ENCODE peak calls at places on chromosomes 1 and 21, in ten cellular contexts. A is mammary epithelial cell, L is uterus, G is tibial artery, Y is choroid plexus epithelial cell, J is AG04450, D is thoracic aorta, M is cardiac fibroblast, T is cardiac muscle cell, H is heart left ventricle. O is an unnamed sample.

GRCh38 chr1:52531473-52531872 is 21.4 kb downstream of the TUT4 start:
- DNase-seq in A (no peak), L (no peak), G (no peak), Y (no peak), J (no peak), D (no peak), M (no peak), T (no peak), H (no peak), O (no peak)

GRCh38 chr21:36147891-36148290 is 8.7 kb upstream of the DOP1B start:
- DNase-seq in A (no peak), L (no peak), G (no peak), Y (no peak), J (no peak), D (no peak), M (no peak), T (no peak), H (no peak), O (no peak)

GRCh38 chr1:228882041-228882784 is 146.9 kb downstream of the RHOU start:
- DNase-seq in A (no peak), L (no peak), G (no peak), Y (no peak), J (no peak), D (no peak), M (no peak), T (no peak), H (no peak), O (no peak)

GRCh38 chr1:154714638-154715037 is 106.7 kb upstream of the ADAR start:
- DNase-seq in A (peak), L (no peak), G (peak), Y (peak), J (no peak), D (no peak), M (peak), T (peak), H (no peak), O (peak)

GRCh38 chr1:18803392-18803791 is 56.1 kb downstream of the TAS1R2 start:
- DNase-seq in A (no peak), L (no peak), G (no peak), Y (no peak), J (no peak), D (no peak), M (no peak), T (no peak), H (no peak), O (no peak)

GRCh38 chr1:76190749-76191424 is 116.3 kb downstream of the ST6GALNAC3 start:
- DNase-seq in A (no peak), L (no peak), G (no peak), Y (no peak), J (no peak), D (no peak), M (no peak), T (no peak), H (no peak), O (no peak)

GRCh38 chr21:42561742-42562141 is 48.1 kb downstream of the SLC37A1 start:
- DNase-seq in A (no peak), L (no peak), G (peak), Y (no peak), J (no peak), D (no peak), M (no peak), T (no peak), H (no peak), O (no peak)

GRCh38 chr1:234533975-234534876 is 55.2 kb upstream of the TARBP1 start:
- DNase-seq in A (peak), L (peak), G (peak), Y (peak), J (peak), D (peak), M (peak), T (peak), H (peak), O (peak)

GRCh38 chr21:35016071-35016470 is 33.0 kb downstream of the RUNX1 start:
- DNase-seq in A (no peak), L (no peak), G (no peak), Y (no peak), J (no peak), D (no peak), M (no peak), T (no peak), H (no peak), O (no peak)

GRCh38 chr1:3363023-3363422 is 91.4 kb upstream of the ARHGEF16 start:
- DNase-seq in A (no peak), L (no peak), G (no peak), Y (no peak), J (no peak), D (no peak), M (no peak), T (no peak), H (no peak), O (no peak)

GRCh38 chr1:8031176-8031785 is 5.2 kb upstream of the ERRFI1 start:
- DNase-seq in A (no peak), L (no peak), G (no peak), Y (peak), J (no peak), D (no peak), M (peak), T (peak), H (no peak), O (no peak)

GRCh38 chr1:17564458-17565393 is 25.2 kb downstream of the ARHGEF10L start:
- DNase-seq in A (no peak), L (no peak), G (peak), Y (no peak), J (no peak), D (no peak), M (no peak), T (no peak), H (no peak), O (no peak)

GRCh38 chr1:51648180-51649109 is 31.6 kb downstream of the OSBPL9 start:
- DNase-seq in A (no peak), L (peak), G (no peak), Y (peak), J (peak), D (no peak), M (peak), T (peak), H (peak), O (peak)

GRCh38 chr1:174074757-174075156 is 52.6 kb upstream of the RC3H1 start:
- DNase-seq in A (no peak), L (no peak), G (no peak), Y (peak), J (peak), D (no peak), M (peak), T (no peak), H (no peak), O (no peak)

GRCh38 chr21:41593784-41594138 is 85.8 kb upstream of the TMPRSS2 start:
- DNase-seq in A (no peak), L (no peak), G (no peak), Y (no peak), J (no peak), D (no peak), M (no peak), T (no peak), H (no peak), O (no peak)

GRCh38 chr1:84165566-84165965 is 21.5 kb downstream of the PRKACB start:
- DNase-seq in A (no peak), L (no peak), G (no peak), Y (no peak), J (no peak), D (no peak), M (no peak), T (peak), H (no peak), O (no peak)

GRCh38 chr1:154698320-154699096 is 90.5 kb upstream of the ADAR start:
- DNase-seq in A (no peak), L (no peak), G (no peak), Y (no peak), J (no peak), D (no peak), M (no peak), T (no peak), H (no peak), O (no peak)

GRCh38 chr1:66330711-66331110 is 203.2 kb upstream of the SGIP1 start:
- DNase-seq in A (peak), L (no peak), G (no peak), Y (peak), J (peak), D (no peak), M (peak), T (no peak), H (no peak), O (no peak)

GRCh38 chr1:212291505-212292134 is 6.4 kb downstream of the PPP2R5A start:
- DNase-seq in A (peak), L (no peak), G (no peak), Y (peak), J (no peak), D (no peak), M (peak), T (peak), H (no peak), O (no peak)

GRCh38 chr1:21914880-21915640 is 22.1 kb downstream of the HSPG2 start:
- DNase-seq in A (no peak), L (no peak), G (peak), Y (no peak), J (no peak), D (no peak), M (peak), T (no peak), H (peak), O (no peak)

GRCh38 chr1:234486858-234487830 is 8.2 kb upstream of the TARBP1 start:
- DNase-seq in A (peak), L (peak), G (no peak), Y (peak), J (peak), D (no peak), M (peak), T (peak), H (peak), O (peak)

GRCh38 chr1:114956570-114956969 is 73.1 kb upstream of the TSHB start:
- DNase-seq in A (peak), L (no peak), G (no peak), Y (peak), J (no peak), D (no peak), M (peak), T (peak), H (no peak), O (peak)

GRCh38 chr1:12480748-12481362 is 137.2 kb downstream of the DHRS3 start:
- DNase-seq in A (peak), L (no peak), G (no peak), Y (peak), J (peak), D (no peak), M (peak), T (no peak), H (no peak), O (peak)

GRCh38 chr21:37849703-37850102 is 66.6 kb downstream of the KCNJ6 start:
- DNase-seq in A (peak), L (no peak), G (no peak), Y (peak), J (peak), D (no peak), M (peak), T (no peak), H (no peak), O (peak)

GRCh38 chr1:91511386-91511785 is 10.7 kb downstream of the CDC7 start:
- DNase-seq in A (peak), L (no peak), G (no peak), Y (peak), J (no peak), D (no peak), M (peak), T (peak), H (no peak), O (peak)

GRCh38 chr1:20724364-20725188 is 6.8 kb upstream of the KIF17 start:
- DNase-seq in A (no peak), L (no peak), G (no peak), Y (no peak), J (no peak), D (no peak), M (no peak), T (no peak), H (no peak), O (no peak)

GRCh38 chr1:160169553-160170399 is 18.4 kb downstream of the ATP1A4 start:
- DNase-seq in A (no peak), L (no peak), G (no peak), Y (peak), J (no peak), D (no peak), M (no peak), T (no peak), H (no peak), O (no peak)

GRCh38 chr1:8472668-8473067 is 154.8 kb downstream of the SLC45A1 start:
- DNase-seq in A (no peak), L (no peak), G (no peak), Y (no peak), J (no peak), D (no peak), M (no peak), T (no peak), H (no peak), O (no peak)

GRCh38 chr1:78415165-78415564 is 75.6 kb upstream of the PTGFR start:
- DNase-seq in A (no peak), L (no peak), G (no peak), Y (no peak), J (no peak), D (no peak), M (no peak), T (no peak), H (no peak), O (no peak)

GRCh38 chr1:78420185-78420584 is 70.6 kb upstream of the PTGFR start:
- DNase-seq in A (no peak), L (no peak), G (no peak), Y (peak), J (no peak), D (no peak), M (no peak), T (no peak), H (no peak), O (no peak)

GRCh38 chr1:78424720-78425119 is 66.1 kb upstream of the PTGFR start:
- DNase-seq in A (no peak), L (no peak), G (no peak), Y (no peak), J (no peak), D (no peak), M (no peak), T (no peak), H (no peak), O (no peak)

GRCh38 chr1:78420688-78421087 is 70.1 kb upstream of the PTGFR start:
- DNase-seq in A (no peak), L (no peak), G (no peak), Y (no peak), J (no peak), D (no peak), M (no peak), T (no peak), H (no peak), O (no peak)

GRCh38 chr1:78419309-78419708 is 71.5 kb upstream of the PTGFR start:
- DNase-seq in A (no peak), L (peak), G (no peak), Y (peak), J (no peak), D (no peak), M (peak), T (no peak), H (no peak), O (no peak)
- H3K4me3 ChIP-seq in A (no peak), L (peak), G (no peak), Y (no peak), J (no peak), D (no peak), M (no peak), T (no peak), H (no peak), O (no peak)

DNA sequence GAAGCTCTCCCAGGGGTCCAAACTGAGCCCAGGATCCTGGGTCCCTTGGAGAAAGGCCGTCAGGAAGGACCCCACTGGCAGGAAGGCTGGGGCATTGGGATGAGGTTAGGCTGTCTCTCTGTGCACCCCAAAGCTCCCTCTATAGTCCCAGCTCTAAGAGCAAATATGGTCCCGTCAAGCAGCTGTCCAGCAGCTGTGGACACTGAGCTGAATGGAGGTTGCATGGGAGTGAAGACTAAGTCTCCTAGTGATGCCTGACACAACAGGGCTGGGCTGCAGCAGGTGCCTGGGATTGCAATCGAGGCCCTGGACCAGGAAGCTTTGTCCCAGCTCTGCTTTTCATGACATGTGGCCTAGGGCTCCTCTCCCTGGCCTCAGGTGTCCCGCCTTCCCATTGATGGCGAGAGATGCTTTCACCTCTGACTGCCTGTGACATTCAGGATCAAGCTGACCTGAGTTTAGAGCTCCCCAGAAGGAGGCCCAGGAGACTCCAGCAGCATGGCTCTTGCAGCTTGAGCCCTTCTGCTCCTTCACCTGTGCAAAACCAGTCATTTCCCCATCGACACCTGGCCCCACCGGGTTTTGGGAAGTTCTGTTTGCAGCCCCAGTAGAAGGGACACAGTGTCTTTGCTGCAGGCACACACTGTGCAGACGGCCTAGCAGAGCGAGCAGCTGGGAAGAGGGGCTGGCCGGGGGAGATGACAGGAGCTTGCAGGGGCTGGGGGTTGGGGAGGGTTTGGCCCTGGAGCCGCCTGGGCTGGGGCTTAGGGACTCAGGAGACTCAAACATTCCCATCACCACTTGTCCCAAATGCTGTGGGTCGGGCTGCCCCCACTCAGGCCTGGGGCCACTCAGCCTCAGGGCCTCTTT is 3.5 kb upstream of the EDN2 start:
- DNase-seq in A (no peak), L (no peak), G (no peak), Y (no peak), J (no peak), D (no peak), M (no peak), T (no peak), H (no peak), O (no peak)
- H3K4me3 ChIP-seq in A (no peak), L (no peak), G (no peak), Y (no peak), J (no peak), D (no peak), M (no peak), T (no peak), H (no peak), O (no peak)

GRCh38 chr1:204115128-204115527 is 36.7 kb downstream of the ETNK2 start:
- DNase-seq in A (no peak), L (no peak), G (no peak), Y (no peak), J (no peak), D (no peak), M (no peak), T (no peak), H (no peak), O (no peak)
- H3K4me3 ChIP-seq in A (no peak), L (no peak), G (no peak), Y (no peak), J (no peak), D (no peak), M (no peak), T (no peak), H (no peak), O (no peak)

GRCh38 chr21:25801217-25802015 is 66.6 kb downstream of the GABPA start:
- DNase-seq in A (peak), L (peak), G (peak), Y (peak), J (peak), D (peak), M (peak), T (peak), H (peak), O (peak)
- H3K4me3 ChIP-seq in A (no peak), L (no peak), G (no peak), Y (no peak), J (no peak), D (no peak), M (no peak), T (no peak), H (no peak), O (no peak)

GRCh38 chr1:47507921-47508894 is 70.4 kb downstream of the FOXD2 start:
- DNase-seq in A (no peak), L (no peak), G (peak), Y (peak), J (no peak), D (no peak), M (no peak), T (peak), H (peak), O (no peak)
- H3K4me3 ChIP-seq in A (peak), L (peak), G (peak), Y (peak), J (no peak), D (peak), M (no peak), T (peak), H (peak), O (peak)

DNA sequence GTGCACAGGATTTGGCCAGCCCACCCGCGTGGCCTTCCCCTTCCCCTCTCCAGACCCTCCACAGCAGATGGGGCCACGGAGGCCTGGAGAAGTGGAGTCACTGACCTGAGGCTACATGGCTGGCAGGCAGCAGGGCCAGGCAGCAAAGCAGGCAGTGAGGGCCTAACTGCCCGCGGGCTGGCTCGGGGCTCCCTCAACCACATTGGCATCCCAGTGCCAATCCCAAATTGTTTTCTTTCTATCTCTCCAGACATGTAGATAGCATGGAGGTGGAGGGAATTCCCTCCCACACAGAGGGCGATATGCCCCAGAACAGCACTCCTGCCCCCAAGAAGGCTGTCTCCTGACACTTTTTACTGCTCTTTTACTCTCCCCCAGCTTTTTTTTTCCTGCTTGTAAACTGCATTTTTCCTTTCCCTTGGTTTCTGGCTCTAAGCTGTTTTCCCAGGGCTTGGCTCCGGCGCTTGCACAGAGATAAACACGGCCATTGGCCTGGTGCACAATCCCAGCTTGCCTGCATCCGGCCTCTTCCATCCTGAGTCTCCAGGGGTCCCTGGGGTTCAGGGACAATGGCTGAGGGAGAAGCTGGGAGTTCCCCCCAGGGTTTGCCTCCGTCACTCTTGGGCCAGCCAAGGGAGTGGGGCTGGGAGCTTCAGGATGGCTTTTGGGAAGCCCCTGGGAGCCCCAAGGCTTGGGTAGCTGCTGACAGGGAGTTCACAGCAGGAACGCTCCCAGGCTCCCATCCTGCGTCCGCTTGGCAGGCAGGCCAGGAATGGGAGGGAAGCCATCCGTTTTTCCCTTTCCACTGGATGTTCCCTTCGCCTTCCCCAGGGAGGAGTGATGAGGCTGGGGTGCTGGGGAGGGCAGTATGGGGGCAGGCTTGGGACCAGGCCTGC is 7.0 kb downstream of the EPHX1 start:
- DNase-seq in A (no peak), L (peak), G (peak), Y (peak), J (no peak), D (no peak), M (peak), T (no peak), H (peak), O (no peak)
- H3K4me3 ChIP-seq in A (no peak), L (peak), G (peak), Y (no peak), J (no peak), D (peak), M (no peak), T (no peak), H (no peak), O (no peak)

GRCh38 chr1:43140583-43140982 is 31.5 kb downstream of the EBNA1BP2 start:
- DNase-seq in A (no peak), L (no peak), G (no peak), Y (no peak), J (no peak), D (no peak), M (no peak), T (no peak), H (no peak), O (no peak)

GRCh38 chr1:43134640-43135039 is 37.5 kb downstream of the EBNA1BP2 start:
- DNase-seq in A (no peak), L (no peak), G (no peak), Y (no peak), J (no peak), D (no peak), M (no peak), T (no peak), H (no peak), O (no peak)

GRCh38 chr1:43140010-43140409 is 32.1 kb downstream of the EBNA1BP2 start:
- DNase-seq in A (no peak), L (no peak), G (no peak), Y (no peak), J (no peak), D (no peak), M (no peak), T (no peak), H (no peak), O (no peak)

GRCh38 chr1:43135857-43136781 is 36.0 kb downstream of the EBNA1BP2 start:
- DNase-seq in A (peak), L (no peak), G (no peak), Y (no peak), J (no peak), D (no peak), M (no peak), T (no peak), H (no peak), O (no peak)

GRCh38 chr1:43137445-43138052 is 34.5 kb downstream of the EBNA1BP2 start:
- DNase-seq in A (no peak), L (no peak), G (no peak), Y (peak), J (no peak), D (no peak), M (peak), T (peak), H (peak), O (peak)
- H3K4me3 ChIP-seq in A (no peak), L (no peak), G (no peak), Y (no peak), J (no peak), D (no peak), M (no peak), T (no peak), H (no peak), O (no peak)

O was measured in brain microvascular endothelial cell.